ENCODE peak calls at places on chromosomes 4 and X, in seven cellular contexts. One of them, this sample, is unnamed.

GRCh38 chrX:29870608-29871007 is 344.8 kb upstream of the MAGEB2 start:
- DNase-seq in DND-41: no peak
- DNase-seq in Peyer's patch: no peak
- DNase-seq in breast epithelium: no peak
- DNase-seq in psoas muscle: no peak
- DNase-seq in A549: no peak
- DNase-seq in upper lobe of right lung: no peak
- DNase-seq in this sample: no peak

GRCh38 chr4:129342820-129343219 is 246.9 kb downstream of the C4orf33 start:
- DNase-seq in DND-41: no peak
- DNase-seq in Peyer's patch: no peak
- DNase-seq in breast epithelium: no peak
- DNase-seq in psoas muscle: no peak
- DNase-seq in A549: peak
- DNase-seq in upper lobe of right lung: no peak
- DNase-seq in this sample: no peak

GRCh38 chr4:36214735-36215485 is 29.4 kb downstream of the ARAP2 start:
- DNase-seq in DND-41: no peak
- DNase-seq in Peyer's patch: no peak
- DNase-seq in breast epithelium: no peak
- DNase-seq in psoas muscle: no peak
- DNase-seq in A549: no peak
- DNase-seq in upper lobe of right lung: no peak
- DNase-seq in this sample: no peak

GRCh38 chr4:15344041-15344440 is 83.8 kb upstream of the C1QTNF7 start:
- DNase-seq in DND-41: no peak
- DNase-seq in Peyer's patch: no peak
- DNase-seq in breast epithelium: no peak
- DNase-seq in psoas muscle: no peak
- DNase-seq in A549: no peak
- DNase-seq in upper lobe of right lung: no peak
- DNase-seq in this sample: no peak

GRCh38 chr4:101944649-101945048 is 154.1 kb downstream of the BANK1 start:
- DNase-seq in DND-41: no peak
- DNase-seq in Peyer's patch: no peak
- DNase-seq in breast epithelium: no peak
- DNase-seq in psoas muscle: no peak
- DNase-seq in A549: no peak
- DNase-seq in upper lobe of right lung: no peak
- DNase-seq in this sample: no peak

GRCh38 chr4:189143255-189143654 is 797.4 kb upstream of the FRG1 start:
- DNase-seq in DND-41: no peak
- DNase-seq in Peyer's patch: no peak
- DNase-seq in breast epithelium: no peak
- DNase-seq in psoas muscle: no peak
- DNase-seq in A549: peak
- DNase-seq in upper lobe of right lung: no peak
- DNase-seq in this sample: no peak

GRCh38 chrX:124388562-124388961 is 42.2 kb downstream of the SH2D1A start:
- DNase-seq in DND-41: peak
- DNase-seq in Peyer's patch: peak
- DNase-seq in breast epithelium: no peak
- DNase-seq in psoas muscle: peak
- DNase-seq in A549: peak
- DNase-seq in upper lobe of right lung: peak
- DNase-seq in this sample: peak

GRCh38 chr4:133565379-133565778 is 416.3 kb downstream of the PCDH10 start:
- DNase-seq in DND-41: no peak
- DNase-seq in Peyer's patch: no peak
- DNase-seq in breast epithelium: no peak
- DNase-seq in psoas muscle: no peak
- DNase-seq in A549: peak
- DNase-seq in upper lobe of right lung: no peak
- DNase-seq in this sample: no peak

GRCh38 chr4:145843148-145843547 is 95.5 kb downstream of the ZNF827 start:
- DNase-seq in DND-41: no peak
- DNase-seq in Peyer's patch: no peak
- DNase-seq in breast epithelium: no peak
- DNase-seq in psoas muscle: no peak
- DNase-seq in A549: no peak
- DNase-seq in upper lobe of right lung: no peak
- DNase-seq in this sample: no peak

GRCh38 chrX:46630141-46630540 is 56.6 kb downstream of the CHST7 start:
- DNase-seq in DND-41: no peak
- DNase-seq in Peyer's patch: no peak
- DNase-seq in breast epithelium: no peak
- DNase-seq in psoas muscle: no peak
- DNase-seq in A549: no peak
- DNase-seq in upper lobe of right lung: no peak
- DNase-seq in this sample: no peak

GRCh38 chrX:23908219-23909003 is 605 bp downstream of the CXorf58 start:
- DNase-seq in DND-41: peak
- DNase-seq in Peyer's patch: no peak
- DNase-seq in breast epithelium: no peak
- DNase-seq in psoas muscle: no peak
- DNase-seq in A549: no peak
- DNase-seq in upper lobe of right lung: no peak
- DNase-seq in this sample: no peak
- H3K4me3 ChIP-seq in DND-41: peak
- H3K4me3 ChIP-seq in Peyer's patch: peak
- H3K4me3 ChIP-seq in breast epithelium: peak
- H3K4me3 ChIP-seq in psoas muscle: peak
- H3K4me3 ChIP-seq in A549: peak
- H3K4me3 ChIP-seq in upper lobe of right lung: peak
- H3K4me3 ChIP-seq in this sample: peak

DNA sequence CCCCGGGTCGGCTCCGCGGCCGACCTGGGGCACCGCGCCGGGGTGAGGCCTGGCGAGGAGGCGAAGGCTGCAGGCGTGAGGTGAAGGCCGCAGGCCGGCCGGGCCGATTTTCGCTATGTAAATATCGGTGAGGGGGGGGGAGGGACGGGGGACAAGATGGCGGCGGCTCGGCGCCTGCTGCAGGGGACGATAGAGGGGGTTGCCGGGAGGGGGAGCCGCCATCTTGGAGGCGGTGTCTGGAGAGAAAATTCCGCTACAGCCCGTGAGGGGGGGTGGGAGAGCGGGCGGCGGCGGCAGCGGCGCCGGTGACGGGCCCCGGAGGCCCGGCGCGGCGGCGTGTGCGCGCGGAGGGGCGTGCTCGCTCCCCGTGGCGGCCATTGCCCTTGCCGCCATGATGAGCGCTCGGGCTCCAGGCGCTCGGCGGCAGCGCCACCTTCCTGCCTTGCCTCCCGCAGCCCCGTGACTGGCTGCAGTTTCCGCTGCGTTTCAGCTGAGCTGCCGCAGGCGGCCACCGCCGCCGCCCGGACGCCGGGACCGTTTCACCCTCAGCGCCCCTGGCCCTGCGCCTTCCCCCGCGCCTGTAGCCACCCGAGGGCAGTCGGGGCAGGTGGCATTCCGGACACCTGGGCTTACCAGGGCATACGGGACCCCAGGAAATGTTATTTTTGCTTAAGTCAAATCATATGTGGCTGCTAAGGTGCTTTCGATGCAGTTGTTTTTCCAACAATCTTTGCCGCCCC is 692 bp downstream of the ZFX start:
- DNase-seq in DND-41: peak
- DNase-seq in Peyer's patch: peak
- DNase-seq in breast epithelium: peak
- DNase-seq in psoas muscle: peak
- DNase-seq in A549: peak
- DNase-seq in upper lobe of right lung: peak
- DNase-seq in this sample: peak
- TF ChIP-seq CTCF in DND-41: peak
- TF ChIP-seq CTCF in Peyer's patch: peak
- TF ChIP-seq CTCF in breast epithelium: peak
- TF ChIP-seq CTCF in psoas muscle: peak
- TF ChIP-seq CTCF in A549: peak
- TF ChIP-seq CTCF in upper lobe of right lung: peak
- TF ChIP-seq CTCF in this sample: peak

GRCh38 chr4:40531636-40532023 is 98.0 kb downstream of the RBM47 start:
- DNase-seq in DND-41: no peak
- DNase-seq in Peyer's patch: no peak
- DNase-seq in breast epithelium: no peak
- DNase-seq in psoas muscle: no peak
- DNase-seq in A549: no peak
- DNase-seq in upper lobe of right lung: no peak
- DNase-seq in this sample: no peak
- H3K27ac ChIP-seq in DND-41: no peak
- H3K27ac ChIP-seq in Peyer's patch: no peak
- H3K27ac ChIP-seq in breast epithelium: no peak
- H3K27ac ChIP-seq in psoas muscle: no peak
- H3K27ac ChIP-seq in A549: peak
- H3K27ac ChIP-seq in upper lobe of right lung: no peak
- H3K27ac ChIP-seq in this sample: no peak

GRCh38 chr4:76023381-76023780 is at the start of gene CXCL10:
- DNase-seq in DND-41: no peak
- DNase-seq in Peyer's patch: no peak
- DNase-seq in breast epithelium: no peak
- DNase-seq in psoas muscle: no peak
- DNase-seq in A549: no peak
- DNase-seq in upper lobe of right lung: no peak
- DNase-seq in this sample: no peak

GRCh38 chr4:76024007-76024406 is 710 bp upstream of the CXCL10 start:
- DNase-seq in DND-41: no peak
- DNase-seq in Peyer's patch: no peak
- DNase-seq in breast epithelium: no peak
- DNase-seq in psoas muscle: no peak
- DNase-seq in A549: no peak
- DNase-seq in upper lobe of right lung: no peak
- DNase-seq in this sample: no peak

DNA sequence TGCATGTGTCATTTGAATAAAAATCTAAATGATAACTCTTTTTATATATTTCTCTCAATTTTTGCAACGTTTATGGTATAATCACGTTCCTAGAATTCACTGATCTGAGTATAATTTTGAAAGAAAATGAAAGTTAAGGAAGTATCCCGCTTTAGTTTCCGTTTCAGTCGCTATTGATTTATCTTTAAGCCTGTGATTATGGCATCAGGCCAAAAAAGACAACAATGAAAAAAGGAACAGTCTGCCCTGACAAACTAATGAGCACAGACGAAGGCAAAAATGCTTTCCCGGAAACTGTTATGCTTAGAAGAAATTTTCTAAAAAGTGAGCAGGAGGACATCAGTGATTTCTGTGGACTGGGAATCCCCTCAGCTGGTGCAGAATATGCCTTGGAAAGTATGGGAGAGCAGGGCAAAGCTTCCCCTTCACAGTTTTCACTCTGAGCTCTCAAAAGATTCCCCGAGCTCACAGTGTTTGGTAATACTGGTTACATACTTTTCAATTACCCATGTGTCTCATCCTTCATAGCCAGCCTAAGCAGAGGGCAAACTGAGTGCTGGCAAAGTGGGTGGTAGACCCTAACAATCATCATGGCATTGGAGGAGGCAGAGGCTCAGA is 5.1 kb upstream of the CXCL10 start:
- DNase-seq in DND-41: no peak
- DNase-seq in Peyer's patch: no peak
- DNase-seq in breast epithelium: no peak
- DNase-seq in psoas muscle: no peak
- DNase-seq in A549: no peak
- DNase-seq in upper lobe of right lung: no peak
- DNase-seq in this sample: no peak
- H3K4me3 ChIP-seq in DND-41: no peak
- H3K4me3 ChIP-seq in Peyer's patch: peak
- H3K4me3 ChIP-seq in breast epithelium: peak
- H3K4me3 ChIP-seq in psoas muscle: peak
- H3K4me3 ChIP-seq in A549: no peak
- H3K4me3 ChIP-seq in upper lobe of right lung: peak
- H3K4me3 ChIP-seq in this sample: peak

DNA sequence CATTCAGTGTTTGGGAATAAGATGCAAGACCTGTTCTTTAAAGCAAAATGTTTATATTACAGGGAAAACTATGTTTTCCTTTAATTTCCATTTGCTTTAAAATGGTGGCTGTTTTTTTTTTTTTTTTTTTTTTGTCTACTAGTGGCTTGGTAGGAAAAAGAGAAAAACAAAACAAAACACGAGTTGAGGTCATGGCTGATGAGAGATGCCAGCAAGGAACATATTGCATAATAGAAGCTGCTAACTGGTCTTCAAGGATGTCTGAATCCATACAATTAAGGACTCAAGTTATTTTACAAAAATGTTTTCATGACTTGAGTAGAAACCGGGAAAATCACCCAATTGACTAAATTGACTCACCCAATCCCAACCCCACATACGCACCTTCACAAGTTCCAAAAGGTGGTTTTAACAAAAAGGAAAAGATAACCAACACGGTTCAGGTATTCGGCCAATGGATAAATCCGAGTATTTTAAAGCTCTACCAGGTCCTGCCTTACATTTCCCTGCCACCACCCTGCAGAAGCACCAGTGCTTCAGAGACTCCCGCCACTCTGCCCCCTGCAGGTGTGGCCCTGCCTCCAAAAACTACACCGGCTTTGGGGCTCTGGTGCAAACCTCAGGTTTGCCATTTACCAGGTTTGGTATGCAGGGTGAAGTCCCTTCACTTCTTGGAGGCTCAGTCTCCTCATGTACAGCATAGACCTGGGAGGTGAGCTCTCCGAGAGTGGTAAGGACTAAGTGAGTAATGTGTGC is 27.1 kb downstream of the PIR start:
- DNase-seq in DND-41: no peak
- DNase-seq in Peyer's patch: no peak
- DNase-seq in breast epithelium: no peak
- DNase-seq in psoas muscle: no peak
- DNase-seq in A549: no peak
- DNase-seq in upper lobe of right lung: no peak
- DNase-seq in this sample: no peak
- TF ChIP-seq CTCF in DND-41: peak
- TF ChIP-seq CTCF in Peyer's patch: no peak
- TF ChIP-seq CTCF in breast epithelium: no peak
- TF ChIP-seq CTCF in psoas muscle: no peak
- TF ChIP-seq CTCF in A549: no peak
- TF ChIP-seq CTCF in upper lobe of right lung: no peak
- TF ChIP-seq CTCF in this sample: no peak

DNA sequence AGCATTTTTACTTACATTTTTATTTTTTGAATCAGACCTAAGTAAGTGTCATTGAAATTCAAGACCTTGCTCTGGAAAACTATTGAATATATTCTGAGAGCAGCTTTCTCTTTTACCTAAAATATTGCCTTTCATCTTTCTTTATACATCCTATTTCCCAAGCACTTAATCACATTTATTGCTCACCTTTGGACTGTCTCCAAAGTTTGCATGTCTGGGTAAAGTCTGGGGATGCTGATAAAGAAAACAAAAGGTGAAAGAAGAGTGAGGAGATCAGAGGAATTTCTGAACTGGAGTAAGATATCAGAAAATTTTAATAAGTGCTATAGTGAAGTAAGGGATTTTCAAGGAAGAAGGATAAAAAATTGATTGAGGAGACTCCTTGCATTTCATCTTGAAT is 308.5 kb upstream of the AADAT start:
- DNase-seq in DND-41: no peak
- DNase-seq in Peyer's patch: no peak
- DNase-seq in breast epithelium: no peak
- DNase-seq in psoas muscle: no peak
- DNase-seq in A549: no peak
- DNase-seq in upper lobe of right lung: no peak
- DNase-seq in this sample: no peak
- H3K27ac ChIP-seq in DND-41: no peak
- H3K27ac ChIP-seq in Peyer's patch: no peak
- H3K27ac ChIP-seq in breast epithelium: no peak
- H3K27ac ChIP-seq in psoas muscle: no peak
- H3K27ac ChIP-seq in A549: no peak
- H3K27ac ChIP-seq in upper lobe of right lung: no peak
- H3K27ac ChIP-seq in this sample: no peak